ENCODE peak calls at places on chromosomes 6 and 20, in eight cellular contexts. X, B, P, T, Z, E, M and Q are unnamed samples. For H3K4me1, the result is how much of the 10 kb centered on the place peaks cover.

GRCh38 chr6:39861663-39862062 is 69.5 kb downstream of the DAAM2 start:
- DNase-seq in X (no peak), B (no peak), P (no peak), T (no peak), Z (no peak), E (no peak), M (no peak), Q (no peak)

GRCh38 chr6:53366128-53366527 is 17.4 kb upstream of the ELOVL5 start:
- DNase-seq in X (no peak), B (no peak), P (no peak), T (no peak), Z (no peak), E (no peak), M (no peak), Q (no peak)

GRCh38 chr6:137309078-137309762 is 90.0 kb upstream of the IFNGR1 start:
- DNase-seq in X (peak), B (peak), P (peak), T (peak), Z (peak), E (peak), M (peak), Q (peak)

GRCh38 chr6:121479486-121480098 is 44.1 kb downstream of the GJA1 start:
- DNase-seq in X (no peak), B (no peak), P (no peak), T (peak), Z (no peak), E (no peak), M (no peak), Q (no peak)

GRCh38 chr6:106279179-106279578 is 46.4 kb downstream of the ATG5 start:
- DNase-seq in X (peak), B (no peak), P (no peak), T (no peak), Z (no peak), E (no peak), M (no peak), Q (no peak)

GRCh38 chr20:54067606-54068174 is 2.7 kb downstream of the BCAS1 start:
- DNase-seq in X (peak), B (peak), P (peak), T (no peak), Z (no peak), E (peak), M (peak), Q (no peak)

GRCh38 chr6:4136354-4136831 is 1.0 kb upstream of the ECI2 start:
- DNase-seq in X (no peak), B (no peak), P (peak), T (no peak), Z (no peak), E (no peak), M (no peak), Q (no peak)

GRCh38 chr6:116397960-116398359 is 27.2 kb downstream of the DSE start:
- DNase-seq in X (peak), B (no peak), P (no peak), T (no peak), Z (no peak), E (no peak), M (no peak), Q (no peak)

GRCh38 chr6:135254471-135254870 is 73.4 kb downstream of the MYB start:
- DNase-seq in X (no peak), B (no peak), P (no peak), T (no peak), Z (no peak), E (no peak), M (no peak), Q (no peak)

GRCh38 chr6:88184921-88185320 is 18.8 kb upstream of the CNR1 start:
- DNase-seq in X (no peak), B (no peak), P (no peak), T (no peak), Z (no peak), E (no peak), M (no peak), Q (no peak)

GRCh38 chr6:111709615-111710398 is 104.1 kb upstream of the TRAF3IP2 start:
- DNase-seq in X (peak), B (peak), P (peak), T (peak), Z (peak), E (no peak), M (no peak), Q (peak)

GRCh38 chr6:158708239-158708638 is 58.4 kb downstream of the SYTL3 start:
- DNase-seq in X (no peak), B (peak), P (no peak), T (no peak), Z (no peak), E (no peak), M (no peak), Q (no peak)

GRCh38 chr20:5480824-5481600 is 164.3 kb upstream of the PROKR2 start:
- DNase-seq in X (no peak), B (no peak), P (no peak), T (no peak), Z (no peak), E (no peak), M (no peak), Q (no peak)

GRCh38 chr20:44643596-44644383 is 7.7 kb downstream of the ADA start:
- DNase-seq in X (peak), B (peak), P (peak), T (peak), Z (peak), E (peak), M (peak), Q (peak)

GRCh38 chr20:57200882-57201723 is 65.3 kb downstream of the BMP7 start:
- DNase-seq in X (no peak), B (no peak), P (no peak), T (no peak), Z (no peak), E (no peak), M (no peak), Q (no peak)

GRCh38 chr6:41027799-41028617 is 11.0 kb downstream of the UNC5CL start:
- DNase-seq in X (peak), B (peak), P (peak), T (peak), Z (peak), E (no peak), M (peak), Q (peak)

GRCh38 chr6:41023114-41023513 is 15.9 kb downstream of the UNC5CL start:
- DNase-seq in X (no peak), B (no peak), P (no peak), T (no peak), Z (no peak), E (no peak), M (no peak), Q (no peak)

GRCh38 chr6:41025966-41026365 is 13.1 kb downstream of the UNC5CL start:
- DNase-seq in X (no peak), B (no peak), P (no peak), T (no peak), Z (no peak), E (no peak), M (no peak), Q (no peak)

GRCh38 chr6:41028618-41029486 is 10.2 kb downstream of the UNC5CL start:
- DNase-seq in X (no peak), B (no peak), P (no peak), T (no peak), Z (no peak), E (no peak), M (no peak), Q (no peak)

DNA sequence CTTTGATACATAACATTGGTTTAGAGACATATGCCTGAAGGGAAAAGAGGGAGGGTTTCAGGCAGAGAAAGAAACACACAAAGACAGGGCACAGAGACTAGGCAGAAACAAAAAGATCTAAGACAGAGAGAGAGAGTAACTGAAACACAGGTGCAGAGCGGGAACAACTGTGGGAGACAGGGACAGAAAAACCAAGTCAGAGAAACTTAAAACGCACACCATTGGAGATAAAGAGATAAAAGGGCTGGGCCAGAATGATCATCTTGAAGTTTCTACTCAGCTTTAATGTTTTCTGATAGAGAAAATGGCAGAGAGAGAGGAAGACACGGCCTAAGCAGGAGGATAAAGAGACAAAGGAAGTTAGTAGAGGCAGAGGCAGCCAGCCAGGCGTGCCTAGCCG is 11.8 kb downstream of the UNC5CL start:
- DNase-seq in X (no peak), B (no peak), P (no peak), T (no peak), Z (no peak), E (no peak), M (no peak), Q (no peak)
- H3K4me3 ChIP-seq in X (no peak), B (no peak), P (no peak), T (peak), Z (peak), E (no peak), M (peak), Q (peak)

DNA sequence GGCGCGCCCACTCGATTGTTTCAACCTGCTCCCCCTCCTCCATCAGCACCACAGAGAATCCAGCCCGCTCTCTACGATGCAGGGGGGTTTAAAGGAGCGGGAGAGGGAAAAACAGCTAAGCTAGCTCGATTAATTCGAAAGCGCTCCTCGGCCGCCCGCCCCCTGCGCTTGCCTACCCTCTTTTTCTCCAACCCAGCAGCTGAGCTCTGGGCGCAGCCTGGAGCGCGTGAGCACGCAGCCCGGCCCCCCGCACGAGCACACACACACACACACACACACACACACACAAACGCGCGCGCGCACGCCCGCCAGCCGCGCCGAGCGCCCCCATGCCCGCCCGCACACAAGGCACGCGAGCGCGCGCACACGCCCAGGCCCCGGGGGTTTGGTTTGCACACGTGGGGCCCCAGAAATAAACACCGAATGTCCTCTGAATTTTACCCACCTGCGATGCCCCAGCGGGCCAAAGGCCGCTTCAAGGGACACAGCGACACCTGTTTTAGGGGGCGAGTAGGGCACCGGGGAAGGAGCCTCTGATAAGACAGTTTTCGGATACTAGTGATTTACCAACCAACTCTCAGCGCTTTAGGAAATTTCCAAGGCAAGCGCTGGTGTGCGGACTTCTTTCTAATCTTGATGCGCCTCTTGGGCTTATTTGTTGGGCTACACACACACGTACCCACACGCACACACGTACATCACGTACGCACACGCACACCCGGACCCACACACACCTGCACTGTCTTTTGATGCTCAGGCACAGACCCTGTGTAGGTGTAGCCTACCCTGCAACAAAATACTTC is 787 bp upstream of the NRN1 start:
- DNase-seq in X (peak), B (no peak), P (no peak), T (no peak), Z (no peak), E (no peak), M (no peak), Q (no peak)
- H3K27ac ChIP-seq in X (peak), B (peak), P (no peak), T (no peak), Z (peak), E (no peak), M (peak), Q (no peak)

GRCh38 chr6:26493258-26493657 is 6.8 kb upstream of the BTN1A1 start:
- DNase-seq in X (peak), B (no peak), P (no peak), T (no peak), Z (no peak), E (no peak), M (no peak), Q (no peak)
- H3K4me1 ChIP-seq in X (under half), B (under half), P (under half), T (under half), Z (under half), E (under half), M (under half), Q (under half)

GRCh38 chr6:139376604-139377218 is 2.3 kb upstream of the CITED2 start:
- DNase-seq in X (peak), B (peak), P (peak), T (peak), Z (peak), E (no peak), M (no peak), Q (no peak)
- H3K4me3 ChIP-seq in X (peak), B (no peak), P (peak), T (peak), Z (peak), E (peak), M (peak), Q (no peak)

GRCh38 chr20:62774762-62775161 is 21.5 kb upstream of the MRGBP start:
- DNase-seq in X (no peak), B (no peak), P (no peak), T (no peak), Z (no peak), E (no peak), M (no peak), Q (no peak)
- H3K27ac ChIP-seq in X (no peak), B (no peak), P (no peak), T (no peak), Z (no peak), E (no peak), M (no peak), Q (no peak)